ENCODE peak calls at places on chromosome 10, in ten cellular contexts. C is GM12891; N is A549; S is fibroblast of mammary gland; Z is ELR; J is CD4-positive, alpha-beta T cell; O is astrocyte; F is MV-4-11; A is mucosa of descending colon; G is osteocyte. B is an unnamed sample.

GRCh38 chr10:13053794-13054462 is 46.0 kb upstream of the OPTN start:
- DNase-seq in S (no peak), G (peak; percentile 53), F (peak; percentile 18), Z (no peak), A (no peak), C (no peak), O (no peak), N (no peak), J (no peak), B (no peak)

GRCh38 chr10:48639646-48640045 is 34.8 kb upstream of the ARHGAP22 start:
- DNase-seq in A (no peak), N (no peak), C (no peak), S (peak; percentile 25), F (peak; percentile 52), Z (no peak), G (no peak), O (no peak), J (no peak), B (no peak)

GRCh38 chr10:131259535-131259934 is 52.0 kb downstream of the TCERG1L start:
- DNase-seq in N (no peak), S (no peak), J (no peak), A (no peak), Z (no peak), O (no peak), F (no peak), C (no peak), G (no peak), B (no peak)

GRCh38 chr10:61100882-61101281 is 156.9 kb upstream of the RHOBTB1 start:
- DNase-seq in Z (no peak), J (no peak), O (no peak), G (no peak), A (no peak), C (no peak), F (no peak), N (no peak), S (no peak), B (no peak)

GRCh38 chr10:82190432-82191260 is 315.7 kb downstream of the NRG3 start:
- DNase-seq in J (no peak), A (no peak), S (peak; percentile 31), Z (no peak), F (no peak), C (no peak), N (no peak), G (no peak), O (peak; percentile 7), B (no peak)

GRCh38 chr10:47027108-47027811 is 116.0 kb downstream of the PTPN20 start:
- DNase-seq in Z (no peak), A (peak; percentile 33), F (no peak), G (peak; percentile 76), O (no peak), J (peak; percentile 26), C (no peak), S (no peak), N (no peak), B (no peak)

GRCh38 chr10:80506189-80506575 is 31.5 kb upstream of the SH2D4B start:
- DNase-seq in F (no peak), S (no peak), N (peak; percentile 93), J (no peak), G (no peak), O (peak; percentile 91), Z (peak; percentile 95), A (no peak), C (no peak), B (no peak)

GRCh38 chr10:10794056-10794455 is 223.6 kb upstream of the CELF2 start:
- DNase-seq in C (no peak), S (no peak), N (no peak), J (no peak), G (no peak), F (no peak), Z (peak; percentile 19), O (peak; percentile 74), A (no peak), B (no peak)

GRCh38 chr10:86962981-86963310 is 4.5 kb downstream of the SNCG start:
- DNase-seq in J (no peak), S (no peak), G (no peak), C (no peak), N (no peak), F (no peak), O (no peak), Z (no peak), A (peak; percentile 28), B (no peak)

GRCh38 chr10:49568235-49568634 is 29.3 kb upstream of the ERCC6 start:
- DNase-seq in G (no peak), S (peak; percentile 75), J (no peak), F (no peak), A (no peak), Z (peak; percentile 37), O (peak; percentile 98), C (no peak), N (no peak), B (no peak)

GRCh38 chr10:683448-684071 is 5.9 kb downstream of the DIP2C start:
- DNase-seq in N (peak; percentile 86), S (peak; percentile 98), F (no peak), C (no peak), G (no peak), Z (peak; percentile 97), J (no peak), A (peak; percentile 45), O (peak; percentile 96), B (no peak)

GRCh38 chr10:3526721-3527120 is 258.3 kb downstream of the KLF6 start:
- DNase-seq in G (no peak), Z (peak; percentile 53), C (no peak), O (peak; percentile 94), N (no peak), S (peak; percentile 95), J (no peak), A (no peak), F (peak; percentile 68), B (no peak)

GRCh38 chr10:94320285-94320914 is 42.3 kb downstream of the NOC3L start:
- DNase-seq in G (peak; percentile 88), F (peak; percentile 36), J (peak; percentile 65), S (peak; percentile 65), N (peak; percentile 61), O (peak; percentile 10), A (no peak), C (peak; percentile 20), Z (peak; percentile 73), B (peak; percentile 69)

GRCh38 chr10:113499066-113499465 is 53.8 kb upstream of the HABP2 start:
- DNase-seq in A (no peak), S (no peak), O (no peak), J (no peak), C (no peak), Z (no peak), G (no peak), F (peak; percentile 79), N (no peak), B (peak; percentile 8)

GRCh38 chr10:92291921-92292860 is 1.2 kb downstream of the MARCHF5 start:
- DNase-seq in S (peak; percentile 67), Z (peak; percentile 67), F (peak; percentile 69), J (peak; percentile 37), G (no peak), N (peak; percentile 50), C (no peak), O (peak; percentile 40), A (no peak), B (peak; percentile 66)

GRCh38 chr10:12067336-12067735 is 1.4 kb upstream of the DHTKD1 start:
- DNase-seq in S (peak; percentile 86), F (no peak), J (no peak), N (peak; percentile 27), C (no peak), G (no peak), O (peak; percentile 93), A (no peak), Z (peak; percentile 96), B (no peak)

GRCh38 chr10:13352519-13352918 is 4.4 kb upstream of the SEPHS1 start:
- DNase-seq in C (no peak), A (no peak), Z (no peak), G (no peak), N (no peak), J (no peak), O (no peak), F (no peak), S (no peak), B (peak; percentile 28)

GRCh38 chr10:132257271-132257670 is 50.5 kb downstream of the STK32C start:
- DNase-seq in A (no peak), N (no peak), C (no peak), G (no peak), O (peak; percentile 40), F (peak; percentile 45), S (peak; percentile 70), Z (peak; percentile 59), J (no peak), B (no peak)

GRCh38 chr10:33145451-33146188 is 187.6 kb upstream of the ITGB1 start:
- DNase-seq in O (no peak), N (no peak), A (no peak), S (no peak), Z (no peak), F (peak; percentile 86), J (no peak), G (no peak), C (no peak), B (no peak)

GRCh38 chr10:120131183-120131582 is 238.7 kb downstream of the SEC23IP start:
- DNase-seq in S (no peak), Z (peak; percentile 22), J (no peak), A (no peak), O (peak; percentile 12), N (peak; percentile 9), C (no peak), G (no peak), F (peak; percentile 3), B (peak; percentile 18)

GRCh38 chr10:93938140-93938539 is 44.4 kb downstream of the SLC35G1 start:
- DNase-seq in S (peak; percentile 39), F (no peak), Z (no peak), G (no peak), C (no peak), A (no peak), J (no peak), O (no peak), N (no peak), B (no peak)

GRCh38 chr10:18822156-18822555 is 162.9 kb downstream of the ARL5B start:
- DNase-seq in C (no peak), F (peak; percentile 10), N (peak; percentile 1), O (peak; percentile 21), J (no peak), A (no peak), G (no peak), S (peak; percentile 8), Z (no peak), B (peak; percentile 11)

GRCh38 chr10:86290933-86291615 is 75.5 kb downstream of the GRID1 start:
- DNase-seq in C (no peak), J (no peak), Z (no peak), A (no peak), S (no peak), N (no peak), F (no peak), O (no peak), G (peak; percentile 71), B (no peak)

GRCh38 chr10:110774069-110775021 is 97.4 kb upstream of the PDCD4 start:
- DNase-seq in F (peak; percentile 52), J (no peak), O (peak; percentile 84), N (peak; percentile 52), C (peak; percentile 46), S (peak; percentile 85), Z (peak; percentile 87), A (no peak), G (no peak), B (no peak)